ENCODE peak calls at places on chromosome 2, in six cellular contexts. J is tibial artery; E is bronchial epithelial cell; L is upper lobe of left lung; A is fibroblast of mammary gland; P is CD8-positive, alpha-beta T cell. H is an unnamed sample.
A peak's percentile ranks its signal among the peaks of the same experiment; 100 is the strongest.

GRCh38 chr2:30294147-30294546 is 62.8 kb downstream of the LBH start:
- DNase-seq in J (no peak), A (no peak), E (no peak), P (no peak), L (no peak), H (no peak)

GRCh38 chr2:180717588-180717987 is 262.8 kb upstream of the UBE2E3 start:
- DNase-seq in L (no peak), P (no peak), A (no peak), J (no peak), E (peak; percentile 69), H (no peak)

GRCh38 chr2:62794791-62795190 is 89.3 kb downstream of the EHBP1 start:
- DNase-seq in L (no peak), J (no peak), P (no peak), A (peak; percentile 60), E (peak; percentile 90), H (peak; percentile 55)

GRCh38 chr2:136378712-136379595 is 261.0 kb upstream of the CXCR4 start:
- DNase-seq in P (peak; percentile 83), E (peak; percentile 53), A (peak; percentile 45), J (no peak), L (peak; percentile 53), H (peak; percentile 41)

GRCh38 chr2:176704282-176704773 is 435.1 kb downstream of the MTX2 start:
- DNase-seq in E (no peak), P (no peak), A (no peak), J (no peak), L (no peak), H (no peak)

GRCh38 chr2:60710707-60711106 is 45.4 kb upstream of the PAPOLG start:
- DNase-seq in P (no peak), J (peak; percentile 42), E (no peak), A (peak; percentile 14), L (peak; percentile 43), H (no peak)

GRCh38 chr2:175036582-175037018 is 31.4 kb upstream of the CHN1 start:
- DNase-seq in P (no peak), E (peak; percentile 47), L (no peak), A (peak; percentile 47), J (no peak), H (no peak)

GRCh38 chr2:105325389-105325963 is 4.1 kb downstream of the TGFBRAP1 start:
- DNase-seq in P (no peak), J (no peak), A (peak; percentile 56), E (no peak), L (no peak), H (no peak)

GRCh38 chr2:88880441-88880953 is 189.0 kb downstream of the RPIA start:
- DNase-seq in L (no peak), P (no peak), A (peak; percentile 57), E (peak; percentile 49), J (peak; percentile 36), H (peak; percentile 19)

GRCh38 chr2:1602359-1603010 is 141.8 kb downstream of the PXDN start:
- DNase-seq in A (no peak), J (no peak), P (no peak), E (no peak), L (no peak), H (no peak)

GRCh38 chr2:222404126-222404891 is 20.0 kb upstream of the SGPP2 start:
- DNase-seq in L (peak; percentile 69), J (peak; percentile 53), A (no peak), E (no peak), P (no peak), H (no peak)

GRCh38 chr2:38508311-38509039 is 94.3 kb downstream of the HNRNPLL start:
- DNase-seq in E (peak; percentile 73), J (peak; percentile 96), A (peak; percentile 91), P (peak; percentile 83), L (peak; percentile 90), H (peak; percentile 58)

GRCh38 chr2:96470636-96471035 is 34.5 kb downstream of the NEURL3 start:
- DNase-seq in A (peak; percentile 6), P (peak; percentile 66), L (peak; percentile 52), J (peak; percentile 26), E (no peak), H (no peak)

GRCh38 chr2:216829533-216829932 is 30.3 kb downstream of the TNP1 start:
- DNase-seq in E (peak; percentile 43), L (peak; percentile 30), A (peak; percentile 47), P (no peak), J (peak; percentile 76), H (peak; percentile 28)

GRCh38 chr2:128233790-128234395 is 84.8 kb downstream of the HS6ST1 start:
- DNase-seq in L (no peak), A (no peak), J (no peak), E (no peak), P (no peak), H (no peak)

DNA sequence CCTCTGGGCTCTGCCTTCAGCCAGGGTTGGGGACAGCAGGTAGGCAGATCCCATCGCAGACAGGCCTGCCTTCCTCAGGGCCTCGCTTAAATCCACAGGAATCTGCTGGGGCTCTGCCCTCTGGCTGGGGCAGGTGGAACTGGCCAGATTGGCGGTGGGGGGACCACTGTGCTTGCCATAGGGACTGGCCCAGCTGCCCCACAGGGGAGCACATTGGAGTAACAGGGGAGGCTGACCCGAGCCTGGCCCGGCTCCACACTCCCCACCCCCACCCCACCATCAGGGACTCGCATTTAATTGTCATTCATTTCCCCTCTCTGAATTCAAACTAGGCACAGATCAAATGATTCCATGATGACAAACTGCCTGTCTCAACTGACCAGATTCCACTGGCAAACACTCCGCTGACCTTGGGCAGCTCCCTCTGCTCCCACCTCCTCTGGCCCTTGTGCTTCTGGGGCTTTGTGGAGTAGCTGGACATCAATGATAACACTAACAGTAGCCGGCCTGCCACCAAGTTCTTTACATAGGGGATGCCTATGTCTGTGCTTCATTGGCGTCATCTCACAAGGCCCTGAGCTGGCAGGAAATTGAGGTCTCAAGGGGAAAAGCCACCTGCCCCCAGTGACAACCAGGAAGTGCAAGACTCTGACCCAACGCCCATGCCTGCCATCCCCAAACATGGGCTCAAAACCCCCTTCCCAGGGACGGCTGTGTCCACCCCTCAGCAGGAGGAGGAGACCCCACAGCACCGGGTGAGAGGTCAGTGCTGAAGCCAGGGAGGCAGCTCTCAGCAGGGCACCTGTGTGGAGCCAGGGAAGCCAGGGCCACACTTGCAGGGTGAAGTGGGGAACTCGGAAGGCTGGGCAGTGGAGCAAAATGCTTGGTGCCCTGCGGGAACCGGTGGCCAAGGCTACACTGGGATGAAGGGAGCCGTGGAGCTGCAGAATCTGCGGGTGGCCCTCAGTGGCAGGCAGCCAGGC is 2.1 kb upstream of the B3GNT7 start:
- DNase-seq in J (no peak), A (no peak), L (peak; percentile 56), E (no peak), P (peak; percentile 61), H (no peak)
- TF ChIP-seq CTCF in J (no peak), A (peak; percentile 10), L (peak; percentile 35), E (peak; percentile 6), P (no peak), H (no peak)

GRCh38 chr2:42054657-42055430 is 7.0 kb downstream of the PKDCC start:
- DNase-seq in J (no peak), P (no peak), A (no peak), L (no peak), E (no peak), H (no peak)
- H3K4me3 ChIP-seq in J (peak overlapping the region; percentile 15), P (no peak overlapping the region), A (no peak overlapping the region), L (no peak overlapping the region), E (no peak overlapping the region), H (no peak overlapping the region)

GRCh38 chr2:10915731-10916331 is 4.1 kb downstream of the KCNF1 start:
- DNase-seq in J (no peak), E (no peak), P (no peak), A (no peak), L (no peak), H (no peak)

GRCh38 chr2:10912796-10913445 is 1.2 kb downstream of the KCNF1 start:
- DNase-seq in J (no peak), P (no peak), L (no peak), E (no peak), A (no peak), H (no peak)

GRCh38 chr2:10915236-10915635 is 3.5 kb downstream of the KCNF1 start:
- DNase-seq in J (no peak), P (no peak), L (no peak), A (no peak), E (no peak), H (no peak)

GRCh38 chr2:10913501-10914271 is 2.0 kb downstream of the KCNF1 start:
- DNase-seq in E (no peak), J (no peak), A (no peak), P (no peak), L (no peak), H (no peak)

GRCh38 chr2:10914272-10914693 is 2.5 kb downstream of the KCNF1 start:
- DNase-seq in E (no peak), L (no peak), J (no peak), P (no peak), A (no peak), H (no peak)
- TF ChIP-seq CTCF in E (no peak), L (no peak), J (no peak), P (no peak), A (peak; percentile 17), H (peak; percentile 47)

GRCh38 chr2:33136056-33136455 is 189.3 kb downstream of the LTBP1 start:
- DNase-seq in L (no peak), J (peak; percentile 34), A (peak; percentile 57), E (no peak), P (no peak), H (no peak)

GRCh38 chr2:33134086-33134763 is 187.5 kb downstream of the LTBP1 start:
- DNase-seq in E (peak; percentile 95), J (peak; percentile 75), P (no peak), L (peak; percentile 40), A (peak; percentile 100), H (peak; percentile 99)

GRCh38 chr2:33133436-33133835 is 186.7 kb downstream of the LTBP1 start:
- DNase-seq in J (peak; percentile 35), P (no peak), L (peak; percentile 42), A (peak; percentile 47), E (peak; percentile 11), H (no peak)

GRCh38 chr2:33135645-33136044 is 188.9 kb downstream of the LTBP1 start:
- DNase-seq in J (no peak), A (peak; percentile 50), P (no peak), L (no peak), E (peak; percentile 10), H (no peak)

DNA sequence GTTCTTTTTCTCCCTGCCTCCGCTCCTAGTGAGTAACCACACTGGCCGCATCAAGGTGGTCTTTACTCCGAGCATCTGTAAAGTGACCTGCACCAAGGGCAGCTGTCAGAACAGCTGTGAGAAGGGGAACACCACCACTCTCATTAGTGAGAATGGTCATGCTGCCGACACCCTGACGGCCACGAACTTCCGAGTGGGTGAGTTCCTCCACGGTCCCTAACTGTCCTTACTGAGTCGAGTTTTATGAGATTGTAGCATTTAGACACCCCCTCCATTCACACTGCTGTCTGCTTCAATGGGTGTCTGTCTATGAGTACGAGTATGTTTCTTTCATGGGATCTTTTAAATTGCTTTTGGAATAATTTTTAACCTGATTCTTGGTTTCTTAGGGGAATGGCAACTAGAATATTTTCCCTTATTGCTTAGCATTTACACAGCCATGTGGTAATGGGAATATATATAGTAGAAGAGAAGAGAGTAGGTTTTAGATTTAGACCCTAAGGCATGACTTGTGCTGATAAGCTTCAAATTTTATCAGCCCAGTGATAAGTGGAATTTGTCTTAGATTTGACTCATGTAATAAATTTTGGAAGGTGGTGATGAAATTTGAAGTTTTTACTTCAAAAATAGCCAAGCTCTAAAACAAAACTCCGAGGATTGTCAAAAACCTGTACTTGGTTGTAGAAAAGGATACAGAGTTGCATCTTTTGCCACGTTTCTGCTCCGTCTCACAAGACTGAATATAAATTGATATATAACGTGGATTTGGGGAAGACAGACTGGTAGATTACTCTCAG is 188.2 kb downstream of the LTBP1 start:
- DNase-seq in E (peak; percentile 8), L (no peak), P (no peak), J (no peak), A (no peak), H (no peak)
- H3K4me3 ChIP-seq in E (peak overlapping the region; percentile 30), L (no peak overlapping the region), P (no peak overlapping the region), J (peak overlapping the region; percentile 61), A (peak overlapping the region; percentile 90), H (peak overlapping the region; percentile 63)